ENCODE peak calls at places on chromosome 16, in eight cellular contexts. I, L, Z, O, S, G, T and A are unnamed samples.

GRCh38 chr16:47995354-47995753 is 160.4 kb downstream of the ABCC12 start:
- DNase-seq in I (no peak), L (no peak), Z (peak), O (no peak), S (no peak), G (no peak), T (no peak), A (no peak)

GRCh38 chr16:5011637-5012036 is 22.1 kb downstream of the NAGPA start:
- DNase-seq in I (no peak), L (no peak), Z (no peak), O (no peak), S (no peak), G (no peak), T (peak), A (no peak)

GRCh38 chr16:74724820-74725549 is 24.3 kb upstream of the MLKL start:
- DNase-seq in I (no peak), L (no peak), Z (peak), O (no peak), S (no peak), G (no peak), T (peak), A (no peak)

GRCh38 chr16:15701975-15702970 is 52.2 kb downstream of the NDE1 start:
- DNase-seq in I (no peak), L (no peak), Z (peak), O (no peak), S (no peak), G (no peak), T (no peak), A (no peak)

GRCh38 chr16:56320081-56320480 is 105.3 kb downstream of the AMFR start:
- DNase-seq in I (no peak), L (no peak), Z (no peak), O (no peak), S (no peak), G (no peak), T (no peak), A (no peak)

GRCh38 chr16:85532147-85532546 is 81.0 kb upstream of the GSE1 start:
- DNase-seq in I (no peak), L (no peak), Z (no peak), O (no peak), S (no peak), G (no peak), T (no peak), A (no peak)

GRCh38 chr16:13014516-13014915 is 113.1 kb downstream of the SHISA9 start:
- DNase-seq in I (no peak), L (no peak), Z (no peak), O (no peak), S (no peak), G (no peak), T (peak), A (peak)

GRCh38 chr16:12994402-12994801 is 93.0 kb downstream of the SHISA9 start:
- DNase-seq in I (no peak), L (no peak), Z (no peak), O (no peak), S (no peak), G (no peak), T (no peak), A (no peak)

GRCh38 chr16:52549011-52549692 is 2.2 kb upstream of the TOX3 start:
- DNase-seq in I (no peak), L (peak), Z (no peak), O (no peak), S (no peak), G (peak), T (no peak), A (peak)

GRCh38 chr16:17832738-17833137 is 362.0 kb upstream of the XYLT1 start:
- DNase-seq in I (no peak), L (no peak), Z (peak), O (no peak), S (no peak), G (no peak), T (no peak), A (no peak)

GRCh38 chr16:2267913-2268666 is at the start of gene RNPS1:
- DNase-seq in I (peak), L (peak), Z (peak), O (peak), S (peak), G (peak), T (peak), A (peak)

GRCh38 chr16:89581045-89581695 is 5.6 kb downstream of the CPNE7 start:
- DNase-seq in I (no peak), L (no peak), Z (peak), O (no peak), S (no peak), G (no peak), T (no peak), A (peak)

GRCh38 chr16:53913082-53913870 is 209.3 kb downstream of the FTO start:
- DNase-seq in I (no peak), L (no peak), Z (peak), O (no peak), S (no peak), G (no peak), T (peak), A (no peak)

GRCh38 chr16:4837733-4838501 is 9.2 kb downstream of the GLYR1 start:
- DNase-seq in I (no peak), L (no peak), Z (no peak), O (no peak), S (no peak), G (no peak), T (no peak), A (no peak)

GRCh38 chr16:75248142-75248535 is 3.3 kb downstream of the BCAR1 start:
- DNase-seq in I (no peak), L (no peak), Z (no peak), O (no peak), S (no peak), G (no peak), T (peak), A (no peak)

GRCh38 chr16:20094157-20094556 is 20.5 kb upstream of the GPR139 start:
- DNase-seq in I (no peak), L (no peak), Z (no peak), O (no peak), S (no peak), G (no peak), T (no peak), A (no peak)

GRCh38 chr16:8957509-8958157 is 6.1 kb downstream of the USP7 start:
- DNase-seq in I (no peak), L (no peak), Z (no peak), O (no peak), S (no peak), G (no peak), T (no peak), A (no peak)

GRCh38 chr16:85029981-85030381 is 2.4 kb downstream of the KIAA0513 start:
- DNase-seq in I (peak), L (no peak), Z (no peak), O (no peak), S (no peak), G (no peak), T (no peak), A (no peak)

GRCh38 chr16:49876716-49877129 is 20.8 kb upstream of the ZNF423 start:
- DNase-seq in I (peak), L (peak), Z (peak), O (peak), S (no peak), G (peak), T (no peak), A (peak)

GRCh38 chr16:15961060-15961511 is 11.7 kb downstream of the ABCC1 start:
- DNase-seq in I (no peak), L (no peak), Z (no peak), O (no peak), S (peak), G (no peak), T (no peak), A (no peak)

GRCh38 chr16:84391151-84391873 is 23.0 kb downstream of the ATP2C2 start:
- DNase-seq in I (peak), L (no peak), Z (no peak), O (no peak), S (no peak), G (no peak), T (peak), A (no peak)

GRCh38 chr16:50604610-50605009 is 56.4 kb downstream of the NKD1 start:
- DNase-seq in I (no peak), L (no peak), Z (no peak), O (no peak), S (no peak), G (no peak), T (no peak), A (no peak)

GRCh38 chr16:50213939-50214519 is 52.3 kb upstream of the ADCY7 start:
- DNase-seq in I (no peak), L (peak), Z (peak), O (no peak), S (no peak), G (no peak), T (peak), A (peak)

GRCh38 chr16:31141489-31142108 is 6.1 kb upstream of the PRSS8 start:
- DNase-seq in I (no peak), L (no peak), Z (no peak), O (no peak), S (no peak), G (no peak), T (no peak), A (no peak)

GRCh38 chr16:1579214-1579613 is 32.7 kb downstream of the IFT140 start:
- DNase-seq in I (no peak), L (no peak), Z (no peak), O (no peak), S (no peak), G (no peak), T (no peak), A (no peak)

GRCh38 chr16:56041556-56042140 is 149.6 kb upstream of the GNAO1 start:
- DNase-seq in I (no peak), L (peak), Z (peak), O (peak), S (no peak), G (peak), T (no peak), A (peak)

GRCh38 chr16:53084736-53085538 is 30.1 kb downstream of the CHD9 start:
- DNase-seq in I (no peak), L (peak), Z (no peak), O (no peak), S (no peak), G (no peak), T (no peak), A (no peak)

GRCh38 chr16:48539485-48540221 is 70.3 kb downstream of the N4BP1 start:
- DNase-seq in I (peak), L (no peak), Z (no peak), O (no peak), S (no peak), G (no peak), T (no peak), A (no peak)

GRCh38 chr16:30663820-30664528 is 5.7 kb downstream of the FBRS start:
- DNase-seq in I (no peak), L (no peak), Z (no peak), O (no peak), S (no peak), G (no peak), T (no peak), A (no peak)

GRCh38 chr16:25699069-25699468 is 7.3 kb downstream of the HS3ST4 start:
- DNase-seq in I (no peak), L (no peak), Z (no peak), O (no peak), S (no peak), G (no peak), T (peak), A (no peak)

GRCh38 chr16:89623511-89624232 is 10.2 kb downstream of the DPEP1 start:
- DNase-seq in I (no peak), L (no peak), Z (no peak), O (no peak), S (no peak), G (peak), T (no peak), A (no peak)

GRCh38 chr16:31271621-31272190 is 11.9 kb downstream of the ITGAM start:
- DNase-seq in I (no peak), L (no peak), Z (no peak), O (no peak), S (no peak), G (no peak), T (no peak), A (no peak)

GRCh38 chr16:85090873-85091521 is 21.3 kb downstream of the CIBAR2 start:
- DNase-seq in I (no peak), L (no peak), Z (no peak), O (no peak), S (no peak), G (no peak), T (no peak), A (no peak)

GRCh38 chr16:10749680-10750035 is 6.0 kb downstream of the NUBP1 start:
- DNase-seq in I (peak), L (no peak), Z (peak), O (peak), S (no peak), G (no peak), T (no peak), A (no peak)

GRCh38 chr16:23836404-23837291 is 865 bp downstream of the PRKCB start:
- DNase-seq in I (no peak), L (no peak), Z (no peak), O (peak), S (no peak), G (peak), T (no peak), A (peak)

GRCh38 chr16:57245472-57246113 is 534 bp downstream of the ARL2BP start:
- DNase-seq in I (no peak), L (peak), Z (peak), O (peak), S (no peak), G (peak), T (no peak), A (peak)

GRCh38 chr16:81697321-81697885 is 81.7 kb upstream of the PLCG2 start:
- DNase-seq in I (no peak), L (peak), Z (peak), O (peak), S (no peak), G (peak), T (no peak), A (peak)

GRCh38 chr16:57537596-57538234 is 1.3 kb upstream of the CCDC102A start:
- DNase-seq in I (peak), L (no peak), Z (no peak), O (no peak), S (no peak), G (no peak), T (no peak), A (no peak)

GRCh38 chr16:69338557-69339288 is 641 bp downstream of the COG8 start:
- DNase-seq in I (peak), L (no peak), Z (no peak), O (no peak), S (no peak), G (no peak), T (no peak), A (no peak)